ENCODE peak calls at places on chromosomes 3 and 15, in five cellular contexts. N, A, T, Y and U are unnamed samples. For H3K9me3, the result is how much of the 10 kb centered on the place peaks cover.

GRCh38 chr15:29278436-29279099 is 8.9 kb upstream of the NSMCE3 start:
- DNase-seq in N (no peak), A (no peak), T (peak), Y (no peak), U (no peak)

GRCh38 chr3:173993299-173993698 is 595.8 kb downstream of the NLGN1 start:
- DNase-seq in N (no peak), A (no peak), T (peak), Y (no peak), U (no peak)

GRCh38 chr15:65833501-65834220 is 35.6 kb upstream of the RAB11A start:
- DNase-seq in N (no peak), A (peak), T (no peak), Y (no peak), U (peak)

GRCh38 chr3:63656791-63657190 is 4.3 kb downstream of the SNTN start:
- DNase-seq in N (no peak), A (no peak), T (no peak), Y (no peak), U (no peak)

GRCh38 chr3:5298453-5298852 is 110.9 kb downstream of the EDEM1 start:
- DNase-seq in N (no peak), A (no peak), T (no peak), Y (no peak), U (no peak)

GRCh38 chr3:157606392-157607197 is 103.4 kb upstream of the VEPH1 start:
- DNase-seq in N (no peak), A (peak), T (peak), Y (peak), U (peak)

GRCh38 chr3:44363591-44363990 is 25.0 kb downstream of the TCAIM start:
- DNase-seq in N (no peak), A (no peak), T (no peak), Y (no peak), U (no peak)

GRCh38 chr3:42179110-42179725 is 86.8 kb downstream of the CCK start:
- DNase-seq in N (no peak), A (peak), T (peak), Y (no peak), U (peak)

GRCh38 chr3:177981576-177981975 is 554.7 kb upstream of the KCNMB2 start:
- DNase-seq in N (no peak), A (no peak), T (no peak), Y (no peak), U (no peak)

GRCh38 chr3:42005426-42005825 is 43.5 kb upstream of the ULK4 start:
- DNase-seq in N (no peak), A (no peak), T (no peak), Y (no peak), U (no peak)

GRCh38 chr3:8893001-8893400 is 70.3 kb downstream of the RAD18 start:
- DNase-seq in N (no peak), A (no peak), T (no peak), Y (no peak), U (no peak)

GRCh38 chr15:48442011-48442410 is 110.8 kb downstream of the DUT start:
- DNase-seq in N (no peak), A (no peak), T (no peak), Y (no peak), U (no peak)

GRCh38 chr3:127097516-127097915 is 95.4 kb upstream of the PRR23E start:
- DNase-seq in N (no peak), A (no peak), T (no peak), Y (no peak), U (no peak)

GRCh38 chr3:9778102-9778501 is 8.4 kb upstream of the CAMK1 start:
- DNase-seq in N (peak), A (peak), T (no peak), Y (no peak), U (no peak)

GRCh38 chr3:51398595-51399310 is 7.7 kb downstream of the RBM15B start:
- DNase-seq in N (no peak), A (no peak), T (no peak), Y (no peak), U (no peak)

GRCh38 chr15:58766290-58766689 is 4.8 kb upstream of the MINDY2 start:
- DNase-seq in N (no peak), A (no peak), T (no peak), Y (no peak), U (peak)

GRCh38 chr3:49772703-49773102 is 13.6 kb downstream of the IP6K1 start:
- DNase-seq in N (no peak), A (no peak), T (no peak), Y (no peak), U (no peak)

GRCh38 chr3:174355505-174355904 is 503.6 kb upstream of the NAALADL2 start:
- DNase-seq in N (no peak), A (no peak), T (peak), Y (no peak), U (no peak)

GRCh38 chr3:168327836-168328235 is 232.1 kb upstream of the GOLIM4 start:
- DNase-seq in N (no peak), A (no peak), T (peak), Y (no peak), U (no peak)

GRCh38 chr15:88745075-88745474 is 58.2 kb upstream of the ACAN start:
- DNase-seq in N (no peak), A (no peak), T (peak), Y (no peak), U (no peak)

GRCh38 chr3:111541911-111542483 is at the start of gene CD96:
- DNase-seq in N (no peak), A (peak), T (no peak), Y (peak), U (peak)

GRCh38 chr15:37098468-37099320 is 1.7 kb downstream of the MEIS2 start:
- DNase-seq in N (peak), A (peak), T (peak), Y (no peak), U (no peak)

GRCh38 chr3:69740103-69741021 is 1.1 kb downstream of the MITF start:
- DNase-seq in N (no peak), A (no peak), T (peak), Y (peak), U (peak)

GRCh38 chr3:152444029-152444641 is 175.4 kb downstream of the MBNL1 start:
- DNase-seq in N (no peak), A (no peak), T (peak), Y (no peak), U (no peak)

GRCh38 chr3:37907906-37908305 is 46.2 kb downstream of the CTDSPL start:
- DNase-seq in N (no peak), A (no peak), T (no peak), Y (no peak), U (no peak)

GRCh38 chr3:126703512-126704493 is at the start of gene CHCHD6:
- DNase-seq in N (peak), A (peak), T (peak), Y (peak), U (peak)

DNA sequence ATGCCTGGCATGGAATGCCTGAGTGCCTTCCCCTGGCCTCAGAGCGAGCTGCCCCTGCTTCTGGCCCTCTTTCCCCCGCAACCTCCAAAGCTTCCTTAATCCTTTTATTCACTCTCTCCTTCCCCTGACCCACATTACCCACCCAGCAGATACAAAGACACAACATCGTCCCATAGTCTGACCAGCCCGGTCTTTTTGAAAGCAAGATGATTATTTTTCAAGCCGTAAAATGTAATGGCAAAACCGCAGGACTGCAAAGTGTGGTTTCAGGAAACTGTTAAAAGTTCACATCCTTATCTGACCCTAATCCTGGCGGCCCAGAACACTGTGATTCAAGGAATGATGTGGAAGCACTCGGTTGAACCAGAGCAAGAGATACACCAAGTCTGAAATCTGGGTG is 78.4 kb upstream of the LRTM1 start:
- DNase-seq in N (no peak), A (no peak), T (peak), Y (no peak), U (no peak)
- H3K9me3 ChIP-seq in N (under half), A (under half), T (under half), Y (under half), U (under half)

GRCh38 chr3:6444888-6445658 is 415.8 kb upstream of the GRM7 start:
- DNase-seq in N (no peak), A (no peak), T (no peak), Y (no peak), U (no peak)
- H3K9me3 ChIP-seq in N (under half), A (under half), T (under half), Y (under half), U (under half)

GRCh38 chr15:77846360-77846759 is 213.6 kb upstream of the LINGO1 start:
- DNase-seq in N (no peak), A (no peak), T (no peak), Y (no peak), U (no peak)
- H3K9me3 ChIP-seq in N (under half), A (under half), T (under half), Y (under half), U (under half)

DNA sequence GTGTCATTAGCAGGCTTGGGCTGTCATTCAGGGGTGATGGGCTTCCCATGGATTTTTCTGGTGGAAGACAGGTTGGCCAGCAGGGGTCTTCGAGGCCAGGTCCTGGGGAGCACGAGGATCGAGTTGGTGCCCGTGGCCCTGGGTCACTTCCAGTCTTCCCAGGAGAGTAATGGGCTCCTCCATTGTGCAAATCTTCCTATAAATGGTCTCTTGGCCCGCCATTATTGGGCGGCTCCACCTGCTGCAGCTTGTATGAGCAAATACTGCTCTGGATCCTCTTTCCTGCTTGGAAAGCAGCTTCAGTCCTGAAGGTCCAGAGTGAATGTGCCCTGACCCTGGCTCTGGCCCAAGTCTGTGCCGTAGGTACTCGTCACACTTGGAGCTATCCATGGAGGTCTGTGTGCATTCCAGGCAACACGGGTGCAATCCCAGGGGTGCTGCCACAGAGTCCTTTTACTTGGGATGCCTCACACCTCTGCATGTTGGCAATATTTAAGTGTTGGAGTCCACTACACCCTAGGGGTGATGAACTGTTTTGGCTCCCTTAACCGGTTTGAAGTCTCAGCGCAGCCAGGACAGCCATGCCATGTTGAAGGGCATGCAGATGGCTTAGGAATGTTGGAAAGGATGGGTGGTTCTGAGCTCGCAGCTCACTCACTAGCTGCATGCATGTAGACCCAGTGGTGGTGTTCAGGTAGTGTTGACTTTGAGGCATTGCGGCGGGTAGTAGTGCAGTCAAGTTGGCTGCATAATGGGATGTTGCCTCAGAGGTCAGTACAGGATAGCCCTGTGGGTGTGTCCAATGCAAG is 97.6 kb downstream of the SNRPN start:
- DNase-seq in N (peak), A (no peak), T (no peak), Y (no peak), U (no peak)
- H3K9me3 ChIP-seq in N (half or more), A (half or more), T (half or more), Y (half or more), U (half or more)

GRCh38 chr3:186520957-186521842 is 23.0 kb downstream of the CRYGS start:
- DNase-seq in N (peak), A (no peak), T (no peak), Y (peak), U (no peak)
- H3K9me3 ChIP-seq in N (under half), A (under half), T (under half), Y (under half), U (under half)

DNA sequence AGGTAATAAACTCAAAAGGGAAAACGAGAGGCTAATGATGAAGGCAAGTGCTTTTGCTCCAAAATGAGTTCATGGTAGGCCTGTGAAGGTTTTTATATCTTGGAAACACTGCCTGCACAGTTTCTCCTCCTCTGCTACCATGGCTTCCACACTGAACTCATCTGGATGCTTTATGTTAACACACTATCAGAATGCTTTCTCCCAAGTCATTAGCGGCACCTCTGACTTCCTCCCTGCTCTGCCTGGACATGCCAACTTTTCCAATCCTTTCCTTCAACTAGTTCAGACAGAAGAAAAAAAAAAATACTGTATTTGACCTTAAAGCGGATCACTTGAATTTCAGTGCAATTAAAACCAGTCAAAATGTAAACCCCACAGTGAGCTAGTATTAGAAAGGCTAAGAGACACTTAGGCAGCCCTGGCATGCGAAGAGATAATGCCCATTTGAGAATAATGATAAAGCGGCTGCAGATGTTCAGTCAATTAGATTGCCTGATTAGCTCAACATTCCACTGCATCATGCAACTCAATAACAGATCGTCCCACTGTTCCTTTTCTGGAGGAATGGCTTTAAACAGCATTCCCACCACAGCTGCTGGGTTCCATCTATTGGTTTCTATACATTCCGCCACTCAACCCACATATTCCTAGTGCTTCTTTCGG is 51.8 kb downstream of the CNTN3 start:
- DNase-seq in N (no peak), A (no peak), T (no peak), Y (no peak), U (no peak)
- H3K9me3 ChIP-seq in N (under half), A (under half), T (under half), Y (under half), U (under half)

GRCh38 chr3:16686679-16687078 is 81.5 kb upstream of the DAZL start:
- DNase-seq in N (no peak), A (no peak), T (no peak), Y (no peak), U (no peak)
- H3K9me3 ChIP-seq in N (under half), A (under half), T (under half), Y (under half), U (under half)

DNA sequence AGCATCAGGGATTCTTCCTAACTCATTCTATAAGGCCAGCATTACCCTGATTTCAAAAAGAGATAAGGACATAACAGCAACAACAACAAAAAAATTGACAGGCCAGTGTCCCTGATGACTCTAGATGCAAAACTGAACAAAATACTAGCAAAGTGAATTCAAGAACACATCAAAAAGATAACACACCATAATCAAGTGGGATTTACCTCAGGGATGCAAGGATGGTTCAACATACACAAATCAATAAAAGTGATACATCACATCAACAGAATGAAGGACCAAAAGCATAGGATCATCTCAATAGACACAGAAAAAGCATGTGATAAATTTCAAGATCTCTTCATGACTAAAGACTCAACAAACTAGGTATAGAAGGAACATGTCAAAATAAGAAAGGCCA is 119.6 kb downstream of the STT3B start:
- DNase-seq in N (no peak), A (no peak), T (no peak), Y (no peak), U (no peak)
- H3K9me3 ChIP-seq in N (half or more), A (half or more), T (half or more), Y (half or more), U (half or more)

DNA sequence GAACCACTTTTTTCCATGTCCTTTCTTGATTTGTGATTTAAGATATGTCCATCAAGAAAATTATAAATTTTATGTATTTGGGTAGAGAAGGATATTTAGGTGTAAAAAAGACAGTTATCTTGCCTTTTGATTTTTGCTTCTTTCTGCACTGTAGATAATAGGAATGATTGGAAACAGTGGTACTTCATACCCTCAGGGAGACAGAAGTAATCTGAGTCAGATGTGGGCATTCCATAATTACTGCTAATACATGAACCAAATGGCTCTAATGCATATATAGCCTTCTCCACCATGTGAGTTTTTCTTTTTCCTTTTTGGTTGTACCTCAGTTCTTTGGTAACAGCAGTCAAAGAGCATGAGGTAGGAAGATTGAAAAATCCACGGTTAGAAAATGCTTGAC is 67.2 kb downstream of the RARB start:
- DNase-seq in N (no peak), A (no peak), T (no peak), Y (no peak), U (no peak)
- H3K9me3 ChIP-seq in N (half or more), A (under half), T (half or more), Y (under half), U (under half)

GRCh38 chr15:33044598-33044997 is 149.9 kb downstream of the FMN1 start:
- DNase-seq in N (no peak), A (no peak), T (no peak), Y (no peak), U (no peak)

GRCh38 chr15:33045066-33045810 is 149.3 kb downstream of the FMN1 start:
- DNase-seq in N (no peak), A (no peak), T (no peak), Y (no peak), U (no peak)

GRCh38 chr15:33047077-33047476 is 147.4 kb downstream of the FMN1 start:
- DNase-seq in N (no peak), A (no peak), T (no peak), Y (no peak), U (no peak)

GRCh38 chr15:33051528-33051927 is 143.0 kb downstream of the FMN1 start:
- DNase-seq in N (no peak), A (no peak), T (no peak), Y (no peak), U (no peak)

GRCh38 chr15:33048255-33048654 is 146.3 kb downstream of the FMN1 start:
- DNase-seq in N (no peak), A (no peak), T (no peak), Y (no peak), U (no peak)
- H3K9me3 ChIP-seq in N (under half), A (under half), T (under half), Y (under half), U (under half)